ENCODE peak calls at places on chromosomes 6 and 20, in ten cellular contexts. R, S, Q, F, K, H, B, E, L and Z are unnamed samples.

GRCh38 chr20:52379723-52380336 is 188.3 kb upstream of the ZFP64 start:
- DNase-seq in R (peak), S (peak), Q (no peak), F (peak), K (no peak), H (no peak), B (peak), E (peak), L (peak), Z (no peak)

GRCh38 chr6:76026101-76026500 is 46.4 kb downstream of the IMPG1 start:
- DNase-seq in R (no peak), S (no peak), Q (no peak), F (no peak), K (no peak), H (no peak), B (no peak), E (no peak), L (no peak), Z (no peak)

GRCh38 chr6:148967546-148967945 is 220.7 kb downstream of the UST start:
- DNase-seq in R (no peak), S (no peak), Q (no peak), F (no peak), K (no peak), H (peak), B (no peak), E (no peak), L (no peak), Z (no peak)

GRCh38 chr6:21537660-21538059 is 55.9 kb upstream of the SOX4 start:
- DNase-seq in R (no peak), S (no peak), Q (no peak), F (peak), K (no peak), H (no peak), B (no peak), E (no peak), L (no peak), Z (no peak)

GRCh38 chr6:47483853-47484546 is 6.4 kb downstream of the CD2AP start:
- DNase-seq in R (no peak), S (no peak), Q (no peak), F (no peak), K (no peak), H (no peak), B (no peak), E (no peak), L (peak), Z (no peak)

GRCh38 chr20:23036371-23036770 is 1.3 kb downstream of the SSTR4 start:
- DNase-seq in R (no peak), S (no peak), Q (no peak), F (no peak), K (no peak), H (peak), B (no peak), E (no peak), L (no peak), Z (no peak)

GRCh38 chr6:162108041-162108440 is 619.5 kb downstream of the PRKN start:
- DNase-seq in R (no peak), S (no peak), Q (no peak), F (no peak), K (no peak), H (no peak), B (no peak), E (no peak), L (no peak), Z (no peak)

GRCh38 chr6:81981812-81982211 is 229.3 kb upstream of the TENT5A start:
- DNase-seq in R (no peak), S (no peak), Q (no peak), F (no peak), K (no peak), H (no peak), B (no peak), E (no peak), L (peak), Z (no peak)

GRCh38 chr6:16320533-16321340 is 82.3 kb downstream of the GMPR start:
- DNase-seq in R (peak), S (no peak), Q (no peak), F (no peak), K (no peak), H (no peak), B (no peak), E (peak), L (peak), Z (no peak)

GRCh38 chr6:16318953-16319720 is 80.8 kb downstream of the GMPR start:
- DNase-seq in R (no peak), S (no peak), Q (no peak), F (no peak), K (no peak), H (no peak), B (no peak), E (peak), L (no peak), Z (no peak)

GRCh38 chr6:16318538-16318937 is 80.2 kb downstream of the GMPR start:
- DNase-seq in R (peak), S (no peak), Q (no peak), F (no peak), K (no peak), H (no peak), B (no peak), E (peak), L (peak), Z (no peak)

GRCh38 chr6:16321341-16321710 is 82.9 kb downstream of the GMPR start:
- DNase-seq in R (no peak), S (no peak), Q (no peak), F (no peak), K (no peak), H (no peak), B (no peak), E (peak), L (no peak), Z (no peak)

GRCh38 chr6:16319813-16320532 is 81.6 kb downstream of the GMPR start:
- DNase-seq in R (peak), S (no peak), Q (peak), F (peak), K (peak), H (no peak), B (peak), E (peak), L (peak), Z (no peak)
- TF ChIP-seq POLR2A in R (no peak), S (no peak), Q (no peak), F (no peak), K (no peak), H (no peak), B (no peak), E (peak), L (peak), Z (no peak)

GRCh38 chr6:17102258-17102870 is 514 bp downstream of the STMND1 start:
- DNase-seq in R (no peak), S (no peak), Q (no peak), F (no peak), K (no peak), H (no peak), B (no peak), E (no peak), L (no peak), Z (no peak)

GRCh38 chr6:17098538-17098937 is 3.3 kb upstream of the STMND1 start:
- DNase-seq in R (no peak), S (no peak), Q (no peak), F (no peak), K (no peak), H (no peak), B (no peak), E (no peak), L (peak), Z (no peak)

GRCh38 chr6:17103715-17104114 is 1.9 kb downstream of the STMND1 start:
- DNase-seq in R (no peak), S (no peak), Q (no peak), F (no peak), K (no peak), H (no peak), B (no peak), E (no peak), L (no peak), Z (no peak)

GRCh38 chr6:17099401-17100059 is 2.3 kb upstream of the STMND1 start:
- DNase-seq in R (no peak), S (no peak), Q (no peak), F (no peak), K (no peak), H (no peak), B (peak), E (no peak), L (no peak), Z (no peak)

DNA sequence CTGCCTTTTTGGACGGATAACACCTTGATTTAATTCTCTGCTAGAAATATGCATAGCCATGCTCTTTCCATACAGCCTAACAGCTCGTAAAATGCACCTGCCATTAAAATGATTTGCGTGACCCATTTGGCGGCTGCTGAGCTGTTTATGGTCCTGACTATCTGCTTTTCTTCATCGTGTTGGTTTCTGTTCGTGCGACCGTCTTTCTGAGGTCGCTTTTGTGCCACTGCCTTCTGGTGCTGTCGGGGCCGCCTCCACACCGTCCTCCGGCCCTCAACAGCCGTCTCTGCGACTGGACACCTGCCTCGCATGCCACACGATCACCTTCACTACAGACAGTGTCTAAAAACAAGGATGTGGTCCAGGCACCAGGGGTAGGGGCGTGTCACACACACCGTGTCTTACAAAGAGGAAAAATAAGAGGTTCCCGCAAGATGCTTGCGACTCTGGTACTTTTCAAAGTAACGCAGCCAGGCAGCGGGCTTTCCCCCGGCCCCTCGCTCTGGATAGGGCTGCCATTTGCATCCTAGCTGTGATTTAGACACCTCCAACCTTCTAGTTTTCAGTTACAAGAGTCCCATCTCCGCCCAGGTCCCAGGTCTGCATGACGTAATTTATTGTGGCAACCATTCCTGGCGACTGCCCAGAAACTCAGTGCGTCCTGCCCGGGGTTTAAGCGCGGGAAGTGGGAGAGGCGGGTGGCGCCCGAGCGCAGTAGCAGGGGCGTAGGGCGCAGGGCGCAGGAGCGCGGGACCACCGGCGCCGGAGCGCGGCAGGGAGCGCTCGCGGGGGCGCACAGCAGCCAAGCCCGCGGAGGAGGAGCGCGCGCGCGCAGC is at the start of gene STMND1:
- DNase-seq in R (peak), S (peak), Q (peak), F (peak), K (no peak), H (peak), B (peak), E (peak), L (peak), Z (no peak)
- TF ChIP-seq POLR2A in R (no peak), S (no peak), Q (no peak), F (no peak), K (no peak), H (no peak), B (no peak), E (no peak), L (no peak), Z (no peak)

GRCh38 chr6:83978324-83978734 is 55.2 kb upstream of the MRAP2 start:
- DNase-seq in R (no peak), S (no peak), Q (no peak), F (no peak), K (no peak), H (no peak), B (no peak), E (no peak), L (no peak), Z (no peak)

GRCh38 chr6:83976037-83976755 is 57.4 kb upstream of the MRAP2 start:
- DNase-seq in R (no peak), S (no peak), Q (no peak), F (no peak), K (no peak), H (no peak), B (no peak), E (no peak), L (no peak), Z (no peak)

GRCh38 chr6:83976871-83977270 is 56.7 kb upstream of the MRAP2 start:
- DNase-seq in R (no peak), S (no peak), Q (no peak), F (peak), K (no peak), H (no peak), B (no peak), E (no peak), L (no peak), Z (no peak)

GRCh38 chr6:83970582-83970981 is 63.0 kb upstream of the MRAP2 start:
- DNase-seq in R (no peak), S (no peak), Q (no peak), F (no peak), K (no peak), H (no peak), B (no peak), E (no peak), L (no peak), Z (no peak)

GRCh38 chr6:83974409-83975050 is 59.0 kb upstream of the MRAP2 start:
- DNase-seq in R (no peak), S (no peak), Q (no peak), F (no peak), K (no peak), H (no peak), B (no peak), E (no peak), L (no peak), Z (no peak)
- TF ChIP-seq POLR2A in R (no peak), S (no peak), Q (no peak), F (no peak), K (no peak), H (no peak), B (no peak), E (no peak), L (no peak), Z (no peak)

GRCh38 chr20:25547999-25548398 is 37.3 kb downstream of the NINL start:
- DNase-seq in R (no peak), S (no peak), Q (no peak), F (no peak), K (no peak), H (no peak), B (no peak), E (no peak), L (no peak), Z (no peak)
- TF ChIP-seq POLR2A in R (no peak), S (no peak), Q (no peak), F (no peak), K (no peak), H (no peak), B (no peak), E (no peak), L (no peak), Z (no peak)

GRCh38 chr6:7045331-7045730 is 62.4 kb upstream of the RREB1 start:
- DNase-seq in R (no peak), S (no peak), Q (no peak), F (no peak), K (no peak), H (no peak), B (no peak), E (no peak), L (no peak), Z (no peak)

GRCh38 chr6:7045746-7046145 is 62.0 kb upstream of the RREB1 start:
- DNase-seq in R (no peak), S (no peak), Q (no peak), F (no peak), K (no peak), H (no peak), B (no peak), E (no peak), L (no peak), Z (no peak)

GRCh38 chr6:7042056-7042653 is 65.6 kb upstream of the RREB1 start:
- DNase-seq in R (no peak), S (no peak), Q (no peak), F (peak), K (no peak), H (no peak), B (peak), E (no peak), L (no peak), Z (no peak)

GRCh38 chr6:7041511-7042026 is 66.2 kb upstream of the RREB1 start:
- DNase-seq in R (no peak), S (no peak), Q (no peak), F (no peak), K (no peak), H (no peak), B (no peak), E (no peak), L (no peak), Z (no peak)

DNA sequence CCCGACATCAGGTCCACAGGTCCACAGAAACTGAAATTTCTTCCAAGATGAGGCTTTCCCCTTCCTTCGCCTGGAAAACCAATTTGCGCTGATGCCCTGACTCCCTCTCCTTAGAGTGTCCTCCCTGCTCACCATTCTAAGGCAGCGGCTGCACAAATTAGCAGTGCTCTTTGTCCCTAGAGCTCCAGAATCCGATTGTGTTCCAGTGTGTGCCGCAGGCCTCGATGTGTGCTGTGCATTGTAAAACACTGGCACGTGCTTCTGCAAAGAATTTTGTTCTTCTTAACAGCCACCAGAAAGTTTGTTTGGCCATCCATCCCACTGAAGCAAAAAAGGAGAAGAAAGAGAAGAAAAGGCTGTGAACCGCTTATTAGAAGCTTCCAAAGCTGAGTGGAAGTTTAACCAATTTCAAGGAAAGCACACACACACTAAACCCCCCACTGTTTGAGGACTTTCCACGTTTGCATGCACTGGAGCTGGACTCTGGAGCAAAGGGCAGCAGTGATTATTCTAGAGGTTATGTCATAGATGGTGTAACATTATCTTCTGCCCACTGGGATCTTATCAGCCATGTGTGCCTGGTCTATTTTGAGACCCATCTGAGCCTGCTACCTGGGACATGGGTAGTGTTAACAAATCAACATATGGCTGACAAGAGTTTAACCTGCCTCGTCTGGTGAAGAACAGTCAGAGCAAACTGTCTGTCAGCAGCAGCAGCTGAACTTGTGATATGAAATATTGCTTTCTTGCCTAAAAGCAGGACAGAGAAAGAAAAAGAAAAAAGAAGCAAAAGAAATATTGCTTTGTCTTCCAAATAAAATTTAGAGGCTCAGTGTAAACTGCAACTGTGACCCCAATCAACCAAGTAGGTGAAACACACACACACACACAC is 64.9 kb upstream of the RREB1 start:
- DNase-seq in R (no peak), S (no peak), Q (no peak), F (no peak), K (no peak), H (no peak), B (no peak), E (no peak), L (no peak), Z (no peak)
- TF ChIP-seq POLR2A in R (no peak), S (no peak), Q (no peak), F (no peak), K (no peak), H (no peak), B (no peak), E (no peak), L (no peak), Z (no peak)

DNA sequence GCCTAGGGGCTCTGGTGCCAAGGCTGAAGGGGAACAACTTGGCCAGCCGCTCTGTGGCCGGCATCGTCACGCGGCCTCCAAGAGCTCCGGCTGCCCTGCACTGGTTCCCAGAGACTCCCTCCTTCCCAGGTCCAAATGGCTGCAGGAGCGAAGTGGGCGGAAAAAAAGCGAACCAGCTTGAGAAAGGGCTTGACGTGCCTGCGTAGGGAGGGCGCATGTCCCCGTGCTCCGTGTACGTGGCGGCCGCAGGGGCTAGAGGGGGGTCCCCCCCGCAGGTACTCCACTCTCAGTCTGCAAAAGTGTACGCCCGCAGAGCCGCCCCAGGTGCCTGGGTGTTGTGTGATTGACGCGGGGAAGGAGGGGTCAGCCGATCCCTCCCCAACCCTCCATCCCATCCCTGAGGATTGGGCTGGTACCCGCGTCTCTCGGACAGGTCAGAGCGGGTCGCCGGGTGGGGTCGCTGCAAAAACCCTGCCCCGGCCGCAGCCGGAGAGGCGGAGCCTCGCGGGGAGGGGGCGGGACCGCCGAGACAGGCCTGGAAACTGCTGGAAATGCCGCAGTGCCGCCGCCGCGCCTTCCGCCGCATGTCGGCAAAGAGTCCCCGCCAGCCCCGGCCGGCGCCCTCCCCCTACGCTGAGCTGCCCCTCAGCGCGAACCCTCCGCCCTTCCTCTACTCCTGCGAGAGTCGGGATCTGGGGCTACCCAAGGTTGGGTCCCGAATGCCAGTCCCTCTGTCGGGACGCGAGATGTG is 814 bp upstream of the HSP90AB1 start:
- DNase-seq in R (peak), S (peak), Q (peak), F (peak), K (peak), H (peak), B (peak), E (peak), L (peak), Z (no peak)
- TF ChIP-seq POLR2A in R (no peak), S (no peak), Q (no peak), F (no peak), K (no peak), H (no peak), B (no peak), E (peak), L (no peak), Z (no peak)

GRCh38 chr6:37078814-37079213 is 73.4 kb downstream of the FGD2 start:
- DNase-seq in R (no peak), S (no peak), Q (no peak), F (no peak), K (no peak), H (no peak), B (no peak), E (no peak), L (no peak), Z (no peak)

GRCh38 chr6:37081042-37081607 is 75.7 kb downstream of the FGD2 start:
- DNase-seq in R (no peak), S (no peak), Q (no peak), F (no peak), K (no peak), H (no peak), B (no peak), E (no peak), L (no peak), Z (no peak)

GRCh38 chr6:37088897-37089296 is 81.1 kb upstream of the PIM1 start:
- DNase-seq in R (no peak), S (no peak), Q (no peak), F (no peak), K (no peak), H (no peak), B (no peak), E (no peak), L (peak), Z (no peak)

GRCh38 chr6:37082390-37082789 is 76.9 kb downstream of the FGD2 start:
- DNase-seq in R (no peak), S (no peak), Q (no peak), F (no peak), K (no peak), H (no peak), B (no peak), E (no peak), L (no peak), Z (no peak)

GRCh38 chr6:37083243-37084138 is 78.0 kb downstream of the FGD2 start:
- DNase-seq in R (peak), S (no peak), Q (peak), F (peak), K (peak), H (peak), B (peak), E (peak), L (peak), Z (no peak)
- TF ChIP-seq POLR2A in R (no peak), S (no peak), Q (no peak), F (no peak), K (peak), H (no peak), B (peak), E (peak), L (no peak), Z (no peak)